ENCODE peak calls at places on chromosomes 2 and 18, in eight cellular contexts. Q, M, J, W, L, U, D and N are unnamed samples.

GRCh38 chr18:69259282-69259681 is 141.4 kb upstream of the DOK6 start:
- DNase-seq in Q (no peak), M (no peak), J (no peak), W (peak; percentile 11), L (no peak), U (no peak), D (no peak), N (no peak)

GRCh38 chr2:232354069-232354468 is 24.5 kb upstream of the ALPP start:
- DNase-seq in Q (no peak), M (no peak), J (no peak), W (no peak), L (no peak), U (no peak), D (no peak), N (no peak)

GRCh38 chr2:190468814-190469569 is 60.8 kb downstream of the MFSD6 start:
- DNase-seq in Q (peak; percentile 18), M (no peak), J (peak; percentile 52), W (peak; percentile 97), L (peak; percentile 87), U (no peak), D (peak; percentile 74), N (no peak)

GRCh38 chr18:35460719-35461118 is 37.0 kb downstream of the INO80C start:
- DNase-seq in Q (no peak), M (no peak), J (no peak), W (peak; percentile 23), L (no peak), U (no peak), D (no peak), N (no peak)

GRCh38 chr2:240322991-240323390 is 112.5 kb upstream of the GPC1 start:
- DNase-seq in Q (no peak), M (no peak), J (no peak), W (no peak), L (no peak), U (no peak), D (no peak), N (no peak)

GRCh38 chr2:182330451-182331325 is 96.1 kb downstream of the PDE1A start:
- DNase-seq in Q (no peak), M (no peak), J (no peak), W (peak; percentile 49), L (no peak), U (no peak), D (no peak), N (no peak)

GRCh38 chr18:62809900-62810299 is 94.6 kb downstream of the PHLPP1 start:
- DNase-seq in Q (no peak), M (no peak), J (no peak), W (no peak), L (no peak), U (no peak), D (no peak), N (no peak)

GRCh38 chr2:2234398-2234797 is 96.7 kb downstream of the MYT1L start:
- DNase-seq in Q (no peak), M (no peak), J (no peak), W (no peak), L (no peak), U (no peak), D (no peak), N (no peak)

GRCh38 chr2:145799595-145800108 is 1279.7 kb upstream of the ZEB2 start:
- DNase-seq in Q (no peak), M (no peak), J (no peak), W (no peak), L (no peak), U (no peak), D (no peak), N (no peak)

GRCh38 chr2:143841935-143842334 is 678.0 kb downstream of the ZEB2 start:
- DNase-seq in Q (no peak), M (no peak), J (no peak), W (peak; percentile 34), L (no peak), U (no peak), D (no peak), N (no peak)

GRCh38 chr18:8951491-8951890 is 151.0 kb upstream of the NDUFV2 start:
- DNase-seq in Q (no peak), M (no peak), J (no peak), W (no peak), L (no peak), U (no peak), D (no peak), N (no peak)

GRCh38 chr2:159744363-159744762 is 32.1 kb downstream of the MARCHF7 start:
- DNase-seq in Q (no peak), M (no peak), J (no peak), W (peak; percentile 88), L (no peak), U (no peak), D (no peak), N (no peak)

GRCh38 chr18:63366991-63367240 is at the start of gene KDSR:
- DNase-seq in Q (no peak), M (no peak), J (no peak), W (no peak), L (no peak), U (no peak), D (no peak), N (no peak)

GRCh38 chr2:207334631-207335371 is 169.1 kb upstream of the KLF7 start:
- DNase-seq in Q (peak; percentile 63), M (no peak), J (peak; percentile 60), W (peak; percentile 98), L (peak; percentile 70), U (peak; percentile 65), D (peak; percentile 53), N (no peak)

GRCh38 chr2:155485141-155485842 is 786.8 kb downstream of the KCNJ3 start:
- DNase-seq in Q (no peak), M (no peak), J (no peak), W (no peak), L (no peak), U (no peak), D (no peak), N (no peak)

GRCh38 chr2:55887351-55887750 is 36.2 kb downstream of the EFEMP1 start:
- DNase-seq in Q (no peak), M (no peak), J (no peak), W (peak; percentile 75), L (no peak), U (no peak), D (no peak), N (no peak)

GRCh38 chr2:205047273-205047839 is 502.1 kb downstream of the PARD3B start:
- DNase-seq in Q (no peak), M (no peak), J (no peak), W (no peak), L (no peak), U (no peak), D (no peak), N (no peak)

DNA sequence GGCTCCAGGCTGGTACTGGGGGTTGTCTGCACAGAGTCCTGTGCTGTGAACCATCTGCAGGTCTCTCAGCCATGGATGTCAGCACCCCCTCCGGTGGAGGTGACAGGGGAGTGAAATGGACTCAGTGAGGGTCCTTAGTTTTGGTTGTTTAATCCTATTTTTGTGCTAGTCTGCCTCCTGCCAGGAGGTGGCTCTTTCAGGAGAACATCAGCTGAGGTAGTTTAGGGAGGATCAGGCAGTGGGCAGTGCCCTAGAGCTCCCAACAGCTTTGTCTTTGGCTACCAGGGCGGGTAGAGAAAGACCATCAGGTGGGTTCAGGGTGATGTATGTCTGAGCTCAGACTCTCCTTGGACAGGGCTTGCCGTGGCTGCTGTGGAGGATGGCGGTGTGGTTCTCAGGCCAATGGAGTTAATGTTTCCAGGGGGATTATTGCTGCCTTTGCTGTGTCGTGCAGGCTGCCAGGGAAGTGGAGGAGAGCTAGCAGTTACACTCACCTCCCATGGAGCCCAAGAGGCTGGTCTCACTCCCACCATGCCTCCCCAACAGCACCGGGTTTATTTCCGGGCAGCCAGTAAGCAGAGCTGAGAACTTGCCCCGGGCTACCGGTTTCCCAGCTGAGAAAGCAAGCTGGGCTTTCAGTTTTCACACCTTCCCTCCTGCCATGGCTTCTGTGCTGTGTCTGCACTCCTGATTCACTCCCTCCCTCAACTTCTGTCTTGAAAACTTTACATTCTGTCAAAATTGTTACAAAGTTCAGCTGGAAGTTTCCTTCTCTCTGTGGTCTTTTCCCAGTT is 563.4 kb downstream of the XIRP2 start:
- DNase-seq in Q (no peak), M (no peak), J (no peak), W (no peak), L (no peak), U (no peak), D (no peak), N (no peak)
- TF ChIP-seq CTCF in Q (no peak), M (no peak), J (no peak), W (no peak), L (no peak), U (no peak), D (no peak), N (no peak)

GRCh38 chr2:9843229-9844035 is at the start of gene TAF1B:
- DNase-seq in Q (peak; percentile 97), M (peak; percentile 86), J (peak; percentile 88), W (peak; percentile 95), L (peak; percentile 87), U (peak; percentile 95), D (peak; percentile 83), N (peak; percentile 83)
- TF ChIP-seq CTCF in Q (peak; percentile 15), M (no peak), J (no peak), W (peak; percentile 37), L (peak; percentile 44), U (peak; percentile 49), D (peak; percentile 48), N (no peak)

DNA sequence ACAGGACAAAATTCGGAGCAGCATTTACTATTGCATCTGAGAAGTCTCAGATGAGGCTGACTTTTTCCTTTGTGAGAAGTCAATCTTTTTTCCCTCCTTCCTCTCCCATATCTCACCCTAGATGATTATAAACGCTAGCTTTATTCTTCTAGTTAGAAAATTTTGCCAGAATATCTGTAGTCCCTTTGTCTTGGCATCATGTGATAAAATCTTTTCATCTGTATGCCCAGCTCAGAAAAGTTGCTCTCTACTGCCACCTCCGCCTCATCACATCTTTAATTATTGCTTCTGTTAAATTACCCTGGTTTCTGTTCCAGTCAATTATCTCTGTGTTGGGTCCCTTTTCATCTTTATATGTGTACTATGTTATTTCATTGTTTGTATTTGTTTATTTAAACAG is 210.8 kb upstream of the SLC35G4 start:
- DNase-seq in Q (no peak), M (no peak), J (no peak), W (no peak), L (no peak), U (no peak), D (no peak), N (no peak)
- TF ChIP-seq CTCF in Q (peak; percentile 26), M (no peak), J (no peak), W (peak; percentile 18), L (no peak), U (peak; percentile 23), D (no peak), N (peak; percentile 21)

GRCh38 chr2:229433351-229433750 is 162.3 kb upstream of the PID1 start:
- DNase-seq in Q (no peak), M (no peak), J (no peak), W (no peak), L (no peak), U (no peak), D (no peak), N (no peak)

GRCh38 chr2:229434131-229434530 is 163.0 kb upstream of the PID1 start:
- DNase-seq in Q (no peak), M (no peak), J (no peak), W (no peak), L (no peak), U (no peak), D (no peak), N (no peak)

GRCh38 chr2:229425573-229425972 is 154.5 kb upstream of the PID1 start:
- DNase-seq in Q (no peak), M (no peak), J (no peak), W (no peak), L (no peak), U (no peak), D (no peak), N (no peak)

GRCh38 chr2:229429529-229430067 is 158.5 kb upstream of the PID1 start:
- DNase-seq in Q (no peak), M (no peak), J (no peak), W (no peak), L (no peak), U (no peak), D (no peak), N (no peak)

GRCh38 chr2:229431331-229431954 is 160.4 kb upstream of the PID1 start:
- DNase-seq in Q (no peak), M (no peak), J (no peak), W (peak; percentile 78), L (no peak), U (no peak), D (no peak), N (no peak)
- TF ChIP-seq CTCF in Q (peak; percentile 46), M (no peak), J (peak; percentile 45), W (peak; percentile 56), L (peak; percentile 56), U (peak; percentile 85), D (peak; percentile 60), N (peak; percentile 31)